ENCODE peak calls at places on chromosomes 13 and 19, in ten cellular contexts. C is cardiac muscle cell, H is HepG2, A is aorta, I is mammary epithelial cell, L is ovary, S is esophagus squamous epithelium, B is right cardiac atrium, O is endodermal cell, W is Caco-2. F is an unnamed sample. For H3K4me1 and H3K27me3, the result is how much of the 10 kb centered on the place peaks cover.

GRCh38 chr19:32824906-32825608 is 44.5 kb downstream of the SLC7A9 start:
- DNase-seq in S (no peak), A (no peak), I (no peak), C (no peak), L (no peak), B (no peak), H (no peak), W (no peak), O (no peak), F (no peak)

GRCh38 chr13:36883829-36884228 is 36.2 kb downstream of the SMAD9 start:
- DNase-seq in O (no peak), C (no peak), S (no peak), H (no peak), I (no peak), A (no peak), L (no peak), B (no peak), W (no peak), F (no peak)

GRCh38 chr13:92320323-92320722 is 906.3 kb upstream of the GPC6 start:
- DNase-seq in O (no peak), I (no peak), H (no peak), L (no peak), B (no peak), C (no peak), A (no peak), W (no peak), S (no peak), F (no peak)

GRCh38 chr13:46687810-46688209 is 109.2 kb downstream of the ESD start:
- DNase-seq in B (no peak), H (peak), A (no peak), O (peak), L (no peak), C (peak), I (peak), W (peak), S (no peak), F (no peak)

GRCh38 chr19:45016388-45017314 is 15.4 kb downstream of the RELB start:
- DNase-seq in I (peak), A (peak), L (peak), B (peak), O (peak), W (peak), C (peak), H (peak), S (no peak), F (peak)

GRCh38 chr13:36718686-36719085 is 44.9 kb downstream of the SERTM1 start:
- DNase-seq in A (no peak), W (no peak), L (no peak), C (peak), O (no peak), H (peak), S (no peak), I (no peak), B (no peak), F (no peak)

GRCh38 chr13:88806438-88806837 is 1135.3 kb downstream of the SLITRK5 start:
- DNase-seq in I (no peak), H (no peak), W (no peak), A (no peak), L (no peak), S (no peak), C (no peak), B (no peak), O (no peak), F (no peak)

GRCh38 chr19:44856438-44857083 is 10.5 kb downstream of the NECTIN2 start:
- DNase-seq in L (no peak), H (peak), A (no peak), O (no peak), B (peak), I (no peak), W (no peak), C (no peak), S (no peak), F (no peak)

GRCh38 chr13:78241278-78241919 is 322.8 kb upstream of the EDNRB start:
- DNase-seq in L (no peak), B (peak), I (no peak), H (peak), A (no peak), C (peak), W (peak), O (peak), S (no peak), F (peak)

GRCh38 chr13:100356889-100357288 is 231.7 kb downstream of the GGACT start:
- DNase-seq in S (no peak), W (no peak), H (no peak), I (no peak), C (peak), L (no peak), B (no peak), O (no peak), A (no peak), F (no peak)

GRCh38 chr19:12833747-12834417 is 497 bp downstream of the RTBDN start:
- DNase-seq in I (no peak), O (peak), S (no peak), B (peak), W (no peak), C (peak), A (no peak), L (no peak), H (no peak), F (peak)

GRCh38 chr13:30186644-30187431 is 120.5 kb downstream of the KATNAL1 start:
- DNase-seq in L (no peak), H (no peak), B (no peak), I (no peak), O (no peak), W (no peak), S (no peak), C (no peak), A (no peak), F (no peak)

GRCh38 chr19:40331052-40331451 is 17.1 kb downstream of the C19orf47 start:
- DNase-seq in I (peak), H (no peak), L (no peak), O (no peak), W (peak), S (no peak), C (no peak), B (no peak), A (no peak), F (no peak)

GRCh38 chr19:58395220-58395978 is at the start of gene RNF225:
- DNase-seq in S (no peak), W (peak), H (no peak), I (peak), A (no peak), B (peak), L (no peak), C (no peak), O (peak), F (no peak)

GRCh38 chr13:105702441-105702840 is 833.0 kb downstream of the EFNB2 start:
- DNase-seq in I (no peak), O (no peak), C (no peak), L (no peak), S (no peak), H (no peak), W (peak), A (no peak), B (no peak), F (no peak)

GRCh38 chr19:46131485-46132143 is 7.1 kb upstream of the IGFL3 start:
- DNase-seq in C (no peak), O (peak), L (no peak), S (no peak), W (no peak), H (no peak), B (no peak), I (no peak), A (no peak), F (no peak)

GRCh38 chr19:3655402-3656072 is 28.9 kb upstream of the CACTIN start:
- DNase-seq in A (no peak), S (no peak), B (peak), W (no peak), I (peak), H (no peak), O (no peak), L (no peak), C (peak), F (no peak)

GRCh38 chr19:23075031-23075733 is 41.6 kb upstream of the ZNF730 start:
- DNase-seq in B (peak), O (peak), S (no peak), I (peak), A (peak), L (peak), W (no peak), H (no peak), C (peak), F (peak)

GRCh38 chr19:3336680-3337523 is 29.5 kb upstream of the NFIC start:
- DNase-seq in O (no peak), C (peak), B (peak), H (peak), L (peak), A (peak), W (no peak), I (no peak), S (no peak), F (peak)

GRCh38 chr13:30480292-30480947 is 14.7 kb upstream of the HMGB1 start:
- DNase-seq in W (no peak), I (no peak), O (no peak), S (no peak), H (no peak), B (no peak), L (no peak), A (no peak), C (no peak), F (no peak)

GRCh38 chr13:22103046-22103445 is 432.2 kb downstream of the FGF9 start:
- DNase-seq in H (no peak), A (no peak), I (no peak), O (peak), W (no peak), L (no peak), B (no peak), S (no peak), C (no peak), F (no peak)

GRCh38 chr13:40664100-40665060 is 2.1 kb downstream of the FOXO1 start:
- DNase-seq in H (peak), S (no peak), I (peak), A (peak), O (peak), C (peak), W (peak), L (peak), B (peak), F (peak)

GRCh38 chr13:30403491-30403890 is 18.8 kb upstream of the UBE2L5 start:
- DNase-seq in I (no peak), C (no peak), O (no peak), B (no peak), S (no peak), W (no peak), H (no peak), L (no peak), A (no peak), F (no peak)

GRCh38 chr13:44300895-44301638 is 72.6 kb upstream of the SERP2 start:
- DNase-seq in B (peak), W (no peak), H (no peak), C (peak), A (no peak), S (no peak), I (peak), O (no peak), L (peak), F (peak)

GRCh38 chr13:49669735-49670309 is 21.5 kb downstream of the EBPL start:
- DNase-seq in C (peak), S (no peak), L (peak), A (no peak), B (no peak), H (peak), O (peak), W (peak), I (peak), F (peak)

GRCh38 chr13:33611016-33611805 is 206.7 kb upstream of the RFC3 start:
- DNase-seq in C (peak), L (peak), O (no peak), A (peak), W (no peak), I (no peak), S (no peak), B (peak), H (peak), F (peak)

GRCh38 chr19:35311901-35312665 is 16.9 kb upstream of the CD22 start:
- DNase-seq in L (no peak), H (no peak), S (no peak), W (peak), A (no peak), O (peak), C (no peak), I (no peak), B (peak), F (no peak)

GRCh38 chr19:3061214-3062161 is 807 bp downstream of the TLE5 start:
- DNase-seq in B (peak), S (no peak), L (peak), I (no peak), C (peak), O (no peak), W (no peak), H (no peak), A (peak), F (peak)

GRCh38 chr19:22622901-22623840 is 11.0 kb upstream of the ZNF492 start:
- DNase-seq in O (no peak), L (peak), I (no peak), A (peak), H (no peak), S (no peak), C (no peak), B (peak), W (no peak), F (no peak)

GRCh38 chr13:82206241-82206640 is 1676.0 kb downstream of the SLITRK1 start:
- DNase-seq in B (peak), I (no peak), O (no peak), H (no peak), A (no peak), C (no peak), S (no peak), W (no peak), L (peak), F (no peak)
- H3K4me1 ChIP-seq in B (under half), I (under half), O (under half), H (under half), A (under half), C (under half), S (under half), W (under half), L (under half), F (under half)

DNA sequence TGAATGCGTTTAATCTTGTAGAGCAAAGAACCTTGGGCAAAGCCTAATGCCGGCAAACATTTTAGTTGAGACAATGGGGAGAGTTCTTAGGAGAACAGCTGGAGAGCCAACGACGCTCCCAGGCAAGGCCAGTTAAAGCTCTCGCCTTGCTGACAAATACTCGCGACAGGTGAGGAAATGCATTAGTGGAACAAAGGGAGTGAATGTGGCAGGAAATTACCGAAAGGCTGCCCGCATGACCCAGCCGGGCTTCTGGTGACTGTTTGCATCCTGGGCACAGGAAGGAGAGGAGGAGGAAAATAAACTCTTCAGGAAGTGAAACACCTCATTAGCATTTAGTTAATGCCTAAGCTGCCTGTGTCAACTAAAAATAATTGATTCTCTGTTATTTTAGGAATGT is 74.6 kb downstream of the SHISA2 start:
- DNase-seq in H (no peak), B (no peak), A (no peak), L (no peak), S (no peak), O (peak), C (no peak), W (no peak), I (peak), F (no peak)
- H3K27me3 ChIP-seq in H (under half), B (under half), A (under half), L (under half), S (under half), O (under half), C (under half), W (under half), I (under half), F (under half)

GRCh38 chr19:55157064-55157908 is at the start of gene TNNI3:
- DNase-seq in B (peak), H (no peak), C (no peak), I (no peak), O (no peak), L (no peak), W (no peak), A (no peak), S (no peak), F (no peak)
- H3K4me3 ChIP-seq in B (peak), H (no peak), C (peak), I (no peak), O (peak), L (no peak), W (peak), A (no peak), S (no peak), F (no peak)

DNA sequence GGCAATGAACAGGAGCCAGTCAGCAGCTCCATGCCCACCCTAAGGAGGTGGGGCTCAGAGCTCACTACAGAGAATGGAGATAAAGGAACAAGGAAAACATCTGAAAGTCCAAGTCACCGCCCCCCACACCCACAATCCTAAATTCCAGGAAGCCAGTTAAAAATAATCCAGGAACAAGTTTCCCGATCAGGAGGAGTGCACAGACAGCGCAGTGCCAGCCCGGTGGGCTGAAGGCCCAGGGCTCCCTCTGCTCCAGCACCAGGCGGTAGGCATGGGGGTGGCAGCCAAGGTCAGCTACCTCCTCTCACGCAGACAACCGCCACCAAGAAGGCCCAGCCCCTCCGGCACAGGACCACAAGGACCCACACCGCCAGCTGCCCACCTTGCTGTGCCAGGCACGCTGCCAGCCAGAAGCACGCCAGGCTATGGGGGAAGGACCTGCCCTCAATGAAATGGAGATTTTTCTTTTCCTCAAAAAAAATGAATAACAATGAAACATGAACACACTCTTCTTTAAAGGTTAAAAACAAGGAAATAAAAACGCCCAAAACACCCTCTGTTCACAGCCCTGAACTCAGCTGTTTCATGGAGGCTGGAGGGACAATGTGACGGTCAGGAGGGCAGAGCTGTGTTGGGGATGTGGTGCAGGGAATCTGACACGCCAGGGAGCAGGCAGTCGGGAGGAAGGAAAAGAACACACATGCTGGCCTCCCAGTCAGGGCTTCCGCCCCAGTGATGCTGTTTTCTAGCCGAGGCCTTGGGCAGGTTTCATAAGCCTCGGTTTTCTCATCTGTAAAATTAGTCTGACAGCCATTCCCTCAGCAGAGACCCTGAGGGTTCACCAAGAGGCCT is 11.0 kb downstream of the STK24 start:
- DNase-seq in W (no peak), I (no peak), L (peak), C (peak), S (no peak), A (peak), O (no peak), H (no peak), B (peak), F (no peak)
- H3K4me1 ChIP-seq in W (half or more), I (under half), L (under half), C (under half), S (half or more), A (under half), O (under half), H (half or more), B (under half), F (under half)

GRCh38 chr19:37972803-37973202 is 65.8 kb downstream of the SIPA1L3 start:
- DNase-seq in W (no peak), I (no peak), O (no peak), A (no peak), L (no peak), H (no peak), S (no peak), C (no peak), B (no peak), F (no peak)
- H3K27me3 ChIP-seq in W (under half), I (under half), O (under half), A (under half), L (under half), H (under half), S (under half), C (under half), B (under half), F (under half)

GRCh38 chr19:18606281-18607221 is at the start of gene CRLF1:
- DNase-seq in C (no peak), A (no peak), I (no peak), O (peak), H (peak), B (peak), L (no peak), S (no peak), W (no peak), F (peak)
- H3K4me3 ChIP-seq in C (no peak), A (peak), I (peak), O (no peak), H (peak), B (peak), L (no peak), S (peak), W (peak), F (peak)